ENCODE peak calls at places on chromosomes 2 and 18, in eight cellular contexts. Q is RKO, V is tibial artery, B is AG04450, S is cardiac fibroblast, U is iPS DF 6.9, H is amniotic stem cell, A is activated T-cell treated with anti-CD3 and anti-CD28 coated beads for 1 hour. E is an unnamed sample.

GRCh38 chr2:32947484-32948143 is 861 bp downstream of the LTBP1 start:
- DNase-seq in H (peak), U (no peak), Q (peak), A (no peak), V (peak), S (peak), B (no peak), E (no peak)

GRCh38 chr2:42192642-42193566 is 23.8 kb downstream of the EML4 start:
- DNase-seq in U (no peak), B (no peak), H (no peak), V (no peak), S (no peak), Q (no peak), A (no peak), E (no peak)

GRCh38 chr2:201931475-201931874 is 102.2 kb upstream of the FZD7 start:
- DNase-seq in A (no peak), H (no peak), B (no peak), V (no peak), U (no peak), Q (no peak), S (no peak), E (no peak)

GRCh38 chr2:108855194-108855593 is 68.6 kb downstream of the CCDC138 start:
- DNase-seq in U (no peak), B (no peak), V (no peak), H (peak), Q (peak), S (peak), A (no peak), E (no peak)

GRCh38 chr2:86232373-86232784 is 33.1 kb downstream of the MRPL35 start:
- DNase-seq in S (no peak), U (no peak), A (no peak), B (no peak), Q (no peak), H (no peak), V (no peak), E (no peak)

GRCh38 chr2:144671695-144672094 is 151.8 kb upstream of the ZEB2 start:
- DNase-seq in A (no peak), U (no peak), Q (peak), B (no peak), H (no peak), S (no peak), V (no peak), E (no peak)

GRCh38 chr2:96549967-96550786 is 13.6 kb downstream of the ARID5A start:
- DNase-seq in A (no peak), Q (no peak), V (peak), U (no peak), S (no peak), B (no peak), H (no peak), E (no peak)

GRCh38 chr2:72036173-72036545 is 111.5 kb downstream of the CYP26B1 start:
- DNase-seq in A (no peak), U (no peak), H (no peak), Q (no peak), V (no peak), S (no peak), B (no peak), E (no peak)

GRCh38 chr2:170525566-170525900 is 189.6 kb upstream of the SP5 start:
- DNase-seq in H (peak), A (no peak), B (peak), V (peak), U (no peak), Q (peak), S (peak), E (peak)

GRCh38 chr2:529425-529824 is 147.8 kb downstream of the TMEM18 start:
- DNase-seq in B (no peak), U (no peak), Q (peak), V (no peak), A (no peak), H (peak), S (peak), E (no peak)

GRCh38 chr2:240605867-240606743 is 19.2 kb upstream of the GPR35 start:
- DNase-seq in Q (no peak), S (no peak), H (no peak), A (no peak), V (peak), U (no peak), B (no peak), E (no peak)

GRCh38 chr2:232925769-232926163 is 55.7 kb downstream of the SNORC start:
- DNase-seq in V (no peak), A (no peak), B (no peak), S (no peak), Q (no peak), H (no peak), U (no peak), E (no peak)

GRCh38 chr2:241966671-241967070 is 97.1 kb downstream of the RTP5 start:
- DNase-seq in B (no peak), S (no peak), Q (no peak), V (no peak), A (no peak), U (no peak), H (no peak), E (no peak)

GRCh38 chr2:11967946-11968465 is 221.6 kb downstream of the LPIN1 start:
- DNase-seq in H (no peak), S (peak), A (no peak), B (no peak), V (no peak), Q (no peak), U (no peak), E (no peak)

GRCh38 chr2:236631361-236632291 is 62.0 kb downstream of the ACKR3 start:
- DNase-seq in U (no peak), H (no peak), V (peak), B (no peak), S (peak), A (no peak), Q (no peak), E (no peak)

GRCh38 chr2:205947621-205948495 is 138.1 kb downstream of the INO80D start:
- DNase-seq in B (peak), A (peak), H (peak), Q (peak), S (peak), V (peak), U (peak), E (peak)

GRCh38 chr2:68387408-68388350 is 22.6 kb downstream of the PLEK start:
- DNase-seq in H (no peak), V (no peak), A (no peak), B (no peak), Q (no peak), U (no peak), S (no peak), E (no peak)

GRCh38 chr2:203846490-203847105 is 21.0 kb upstream of the CTLA4 start:
- DNase-seq in A (no peak), V (no peak), B (no peak), S (peak), H (no peak), U (no peak), Q (no peak), E (no peak)

GRCh38 chr2:240596491-240596931 is 10.0 kb downstream of the CAPN10 start:
- DNase-seq in Q (no peak), B (no peak), A (no peak), U (no peak), V (peak), H (no peak), S (no peak), E (peak)

GRCh38 chr18:48319796-48320638 is 89.2 kb downstream of the ZBTB7C start:
- DNase-seq in S (peak), U (no peak), Q (no peak), B (no peak), V (no peak), A (no peak), H (no peak), E (no peak)

GRCh38 chr2:60174146-60174545 is 379.3 kb downstream of the BCL11A start:
- DNase-seq in S (no peak), Q (no peak), H (no peak), A (no peak), V (no peak), B (no peak), U (no peak), E (no peak)

GRCh38 chr2:219352448-219353023 is 20.0 kb upstream of the RESP18 start:
- DNase-seq in V (no peak), H (peak), B (no peak), U (peak), A (peak), S (peak), Q (peak), E (peak)

GRCh38 chr2:71348302-71348701 is 16.7 kb downstream of the ZNF638 start:
- DNase-seq in V (no peak), A (no peak), S (peak), Q (peak), U (no peak), B (peak), H (no peak), E (no peak)

GRCh38 chr2:149006883-149007543 is 31.5 kb upstream of the LYPD6B start:
- DNase-seq in B (no peak), U (no peak), A (no peak), Q (no peak), V (no peak), S (no peak), H (no peak), E (no peak)

GRCh38 chr2:66573866-66574265 is 138.9 kb downstream of the MEIS1 start:
- DNase-seq in U (no peak), V (no peak), H (no peak), S (no peak), B (no peak), Q (no peak), A (no peak), E (no peak)

GRCh38 chr2:47486858-47487497 is 84.0 kb downstream of the MSH2 start:
- DNase-seq in V (no peak), S (no peak), Q (no peak), U (no peak), B (no peak), H (no peak), A (no peak), E (no peak)

GRCh38 chr18:10878703-10879102 is 270.7 kb downstream of the PIEZO2 start:
- DNase-seq in H (no peak), Q (no peak), S (no peak), V (no peak), A (no peak), U (no peak), B (no peak), E (no peak)

GRCh38 chr2:236955675-236956618 is 129.7 kb upstream of the COPS8 start:
- DNase-seq in U (no peak), A (no peak), H (no peak), S (no peak), V (no peak), Q (no peak), B (no peak), E (no peak)

GRCh38 chr2:36857713-36858112 is 108.6 kb downstream of the STRN start:
- DNase-seq in B (no peak), Q (no peak), S (no peak), U (no peak), V (no peak), H (no peak), A (no peak), E (no peak)

GRCh38 chr18:46672062-46672970 is 15.3 kb upstream of the LOXHD1 start:
- DNase-seq in B (no peak), A (no peak), S (no peak), Q (no peak), V (no peak), U (no peak), H (peak), E (no peak)

GRCh38 chr2:179861027-179861776 is at the start of gene ZNF385B:
- DNase-seq in H (no peak), B (no peak), V (no peak), S (peak), Q (no peak), U (peak), A (no peak), E (no peak)

GRCh38 chr2:201362396-201362795 is 5.3 kb upstream of the FLACC1 start:
- DNase-seq in V (no peak), A (no peak), U (no peak), S (no peak), Q (no peak), H (no peak), B (no peak), E (no peak)

GRCh38 chr18:55237665-55238064 is 278.4 kb upstream of the CCDC68 start:
- DNase-seq in V (no peak), Q (no peak), B (no peak), H (no peak), U (no peak), A (no peak), S (no peak), E (no peak)